ENCODE peak calls at places on chromosomes 3 and 15, in six cellular contexts. One of them, this sample, is unnamed.

GRCh38 chr15:36175181-36175750 is 404.2 kb upstream of the CDIN1 start:
- DNase-seq in CD4-positive, alpha-beta T cell: no peak
- DNase-seq in CD14-positive monocyte: no peak
- DNase-seq in NB4: no peak
- DNase-seq in foreskin fibroblast: no peak
- DNase-seq in endothelial cell: no peak
- DNase-seq in this sample: no peak

GRCh38 chr3:115922681-115923347 is 299.5 kb downstream of the GAP43 start:
- DNase-seq in CD4-positive, alpha-beta T cell: no peak
- DNase-seq in CD14-positive monocyte: no peak
- DNase-seq in NB4: peak
- DNase-seq in foreskin fibroblast: peak
- DNase-seq in endothelial cell: peak
- DNase-seq in this sample: peak

GRCh38 chr3:105402287-105402801 is 35.6 kb downstream of the ALCAM start:
- DNase-seq in CD4-positive, alpha-beta T cell: no peak
- DNase-seq in CD14-positive monocyte: no peak
- DNase-seq in NB4: no peak
- DNase-seq in foreskin fibroblast: no peak
- DNase-seq in endothelial cell: no peak
- DNase-seq in this sample: peak

GRCh38 chr3:139523166-139523565 is 16.4 kb downstream of the RBP1 start:
- DNase-seq in CD4-positive, alpha-beta T cell: no peak
- DNase-seq in CD14-positive monocyte: no peak
- DNase-seq in NB4: no peak
- DNase-seq in foreskin fibroblast: no peak
- DNase-seq in endothelial cell: no peak
- DNase-seq in this sample: no peak

GRCh38 chr3:127351350-127351749 is 63.5 kb upstream of the PRR20G start:
- DNase-seq in CD4-positive, alpha-beta T cell: no peak
- DNase-seq in CD14-positive monocyte: no peak
- DNase-seq in NB4: no peak
- DNase-seq in foreskin fibroblast: no peak
- DNase-seq in endothelial cell: no peak
- DNase-seq in this sample: no peak

GRCh38 chr3:141049681-141050080 is 1.5 kb upstream of the SPSB4 start:
- DNase-seq in CD4-positive, alpha-beta T cell: no peak
- DNase-seq in CD14-positive monocyte: no peak
- DNase-seq in NB4: peak
- DNase-seq in foreskin fibroblast: no peak
- DNase-seq in endothelial cell: peak
- DNase-seq in this sample: no peak

GRCh38 chr15:61889706-61890105 is 170.5 kb downstream of the VPS13C start:
- DNase-seq in CD4-positive, alpha-beta T cell: no peak
- DNase-seq in CD14-positive monocyte: no peak
- DNase-seq in NB4: no peak
- DNase-seq in foreskin fibroblast: no peak
- DNase-seq in endothelial cell: no peak
- DNase-seq in this sample: no peak

GRCh38 chr15:70423267-70423666 is 325.6 kb upstream of the TLE3 start:
- DNase-seq in CD4-positive, alpha-beta T cell: no peak
- DNase-seq in CD14-positive monocyte: no peak
- DNase-seq in NB4: no peak
- DNase-seq in foreskin fibroblast: no peak
- DNase-seq in endothelial cell: no peak
- DNase-seq in this sample: no peak

GRCh38 chr15:63000706-63001105 is 41.8 kb upstream of the TPM1 start:
- DNase-seq in CD4-positive, alpha-beta T cell: no peak
- DNase-seq in CD14-positive monocyte: no peak
- DNase-seq in NB4: no peak
- DNase-seq in foreskin fibroblast: no peak
- DNase-seq in endothelial cell: no peak
- DNase-seq in this sample: no peak

GRCh38 chr3:162491957-162492356 is 995.3 kb downstream of the OTOL1 start:
- DNase-seq in CD4-positive, alpha-beta T cell: no peak
- DNase-seq in CD14-positive monocyte: no peak
- DNase-seq in NB4: no peak
- DNase-seq in foreskin fibroblast: peak
- DNase-seq in endothelial cell: no peak
- DNase-seq in this sample: no peak

GRCh38 chr3:168249539-168250414 is 154.1 kb upstream of the GOLIM4 start:
- DNase-seq in CD4-positive, alpha-beta T cell: no peak
- DNase-seq in CD14-positive monocyte: peak
- DNase-seq in NB4: peak
- DNase-seq in foreskin fibroblast: peak
- DNase-seq in endothelial cell: peak
- DNase-seq in this sample: peak

GRCh38 chr15:68317281-68318007 is 39.9 kb downstream of the FEM1B start:
- DNase-seq in CD4-positive, alpha-beta T cell: no peak
- DNase-seq in CD14-positive monocyte: peak
- DNase-seq in NB4: no peak
- DNase-seq in foreskin fibroblast: no peak
- DNase-seq in endothelial cell: no peak
- DNase-seq in this sample: no peak

GRCh38 chr15:33098082-33099058 is 96.1 kb downstream of the FMN1 start:
- DNase-seq in CD4-positive, alpha-beta T cell: no peak
- DNase-seq in CD14-positive monocyte: no peak
- DNase-seq in NB4: peak
- DNase-seq in foreskin fibroblast: peak
- DNase-seq in endothelial cell: no peak
- DNase-seq in this sample: peak

GRCh38 chr3:48856469-48856868 is 8.8 kb upstream of the PRKAR2A start:
- DNase-seq in CD4-positive, alpha-beta T cell: no peak
- DNase-seq in CD14-positive monocyte: no peak
- DNase-seq in NB4: no peak
- DNase-seq in foreskin fibroblast: no peak
- DNase-seq in endothelial cell: no peak
- DNase-seq in this sample: no peak

GRCh38 chr3:135965129-135965505 is 411 bp upstream of the PPP2R3A start:
- DNase-seq in CD4-positive, alpha-beta T cell: no peak
- DNase-seq in CD14-positive monocyte: no peak
- DNase-seq in NB4: no peak
- DNase-seq in foreskin fibroblast: no peak
- DNase-seq in endothelial cell: no peak
- DNase-seq in this sample: no peak

GRCh38 chr15:40293905-40294895 is 11.3 kb upstream of the ANKRD63 start:
- DNase-seq in CD4-positive, alpha-beta T cell: no peak
- DNase-seq in CD14-positive monocyte: no peak
- DNase-seq in NB4: no peak
- DNase-seq in foreskin fibroblast: no peak
- DNase-seq in endothelial cell: no peak
- DNase-seq in this sample: no peak

GRCh38 chr3:127035672-127036071 is 52.8 kb downstream of the PLXNA1 start:
- DNase-seq in CD4-positive, alpha-beta T cell: no peak
- DNase-seq in CD14-positive monocyte: peak
- DNase-seq in NB4: no peak
- DNase-seq in foreskin fibroblast: peak
- DNase-seq in endothelial cell: no peak
- DNase-seq in this sample: peak

GRCh38 chr3:14434105-14434504 is 31.7 kb downstream of the SLC6A6 start:
- DNase-seq in CD4-positive, alpha-beta T cell: no peak
- DNase-seq in CD14-positive monocyte: peak
- DNase-seq in NB4: no peak
- DNase-seq in foreskin fibroblast: peak
- DNase-seq in endothelial cell: no peak
- DNase-seq in this sample: peak

GRCh38 chr15:29117778-29118177 is 151.8 kb downstream of the NSMCE3 start:
- DNase-seq in CD4-positive, alpha-beta T cell: no peak
- DNase-seq in CD14-positive monocyte: no peak
- DNase-seq in NB4: no peak
- DNase-seq in foreskin fibroblast: no peak
- DNase-seq in endothelial cell: no peak
- DNase-seq in this sample: no peak

GRCh38 chr15:29113336-29114276 is 156.0 kb downstream of the NSMCE3 start:
- DNase-seq in CD4-positive, alpha-beta T cell: no peak
- DNase-seq in CD14-positive monocyte: no peak
- DNase-seq in NB4: no peak
- DNase-seq in foreskin fibroblast: no peak
- DNase-seq in endothelial cell: no peak
- DNase-seq in this sample: no peak

GRCh38 chr15:29114277-29115092 is 155.1 kb downstream of the NSMCE3 start:
- DNase-seq in CD4-positive, alpha-beta T cell: no peak
- DNase-seq in CD14-positive monocyte: no peak
- DNase-seq in NB4: no peak
- DNase-seq in foreskin fibroblast: no peak
- DNase-seq in endothelial cell: no peak
- DNase-seq in this sample: no peak

GRCh38 chr15:29116970-29117700 is 152.5 kb downstream of the NSMCE3 start:
- DNase-seq in CD4-positive, alpha-beta T cell: no peak
- DNase-seq in CD14-positive monocyte: no peak
- DNase-seq in NB4: no peak
- DNase-seq in foreskin fibroblast: no peak
- DNase-seq in endothelial cell: no peak
- DNase-seq in this sample: no peak

DNA sequence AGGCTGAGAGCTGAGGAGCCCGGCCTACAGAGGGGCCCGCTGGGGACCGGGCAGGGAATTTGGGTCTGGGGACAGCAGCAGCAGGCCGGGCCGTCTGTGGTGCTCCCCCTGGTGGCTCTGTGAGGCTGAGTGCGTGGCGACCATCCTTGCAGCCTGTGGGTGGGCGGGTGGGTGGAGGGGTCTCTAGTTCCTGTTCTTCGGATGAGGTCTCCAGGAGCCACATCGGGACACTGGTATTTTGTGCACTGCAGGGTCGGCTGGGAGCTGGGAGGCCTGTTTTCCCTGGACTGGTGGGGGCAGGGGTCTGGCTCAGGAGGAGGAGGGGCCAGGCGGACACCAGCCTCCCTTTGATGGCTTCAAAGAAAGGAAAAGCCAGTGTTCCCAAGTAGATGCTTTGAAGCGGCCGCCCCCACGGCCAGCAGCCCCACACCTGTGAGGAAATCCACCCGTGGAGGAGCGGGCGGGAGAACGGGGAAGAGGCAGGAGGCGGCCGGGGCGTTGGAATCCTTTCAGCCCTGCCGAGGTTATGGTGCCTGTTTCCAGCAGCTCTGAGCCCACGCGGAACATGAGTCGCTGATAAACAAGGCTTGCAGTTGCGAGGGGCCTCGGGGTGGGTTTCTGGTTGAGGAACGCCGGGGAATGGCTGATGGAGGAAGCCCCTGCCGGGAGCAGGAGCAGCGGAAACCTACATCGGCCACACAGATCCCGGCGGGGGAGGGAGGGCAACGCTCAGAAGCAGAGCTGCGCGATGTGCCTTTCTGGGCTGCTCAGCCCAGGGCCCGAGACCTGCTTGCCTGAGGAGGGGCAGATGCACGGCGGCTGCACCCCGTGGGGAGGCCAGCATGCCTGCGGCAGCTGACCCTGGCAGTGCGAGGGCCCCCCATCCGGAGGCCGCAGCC is 154.3 kb downstream of the NSMCE3 start:
- DNase-seq in CD4-positive, alpha-beta T cell: no peak
- DNase-seq in CD14-positive monocyte: no peak
- DNase-seq in NB4: no peak
- DNase-seq in foreskin fibroblast: peak
- DNase-seq in endothelial cell: peak
- DNase-seq in this sample: no peak
- TF ChIP-seq CTCF in CD4-positive, alpha-beta T cell: peak
- TF ChIP-seq CTCF in CD14-positive monocyte: no peak
- TF ChIP-seq CTCF in NB4: peak
- TF ChIP-seq CTCF in foreskin fibroblast: peak
- TF ChIP-seq CTCF in endothelial cell: peak
- TF ChIP-seq CTCF in this sample: peak

GRCh38 chr3:41448396-41448795 is 249.1 kb downstream of the CTNNB1 start:
- DNase-seq in CD4-positive, alpha-beta T cell: no peak
- DNase-seq in CD14-positive monocyte: no peak
- DNase-seq in NB4: no peak
- DNase-seq in foreskin fibroblast: no peak
- DNase-seq in endothelial cell: no peak
- DNase-seq in this sample: no peak
- TF ChIP-seq CTCF in CD4-positive, alpha-beta T cell: no peak
- TF ChIP-seq CTCF in CD14-positive monocyte: no peak
- TF ChIP-seq CTCF in NB4: no peak
- TF ChIP-seq CTCF in foreskin fibroblast: no peak
- TF ChIP-seq CTCF in endothelial cell: no peak
- TF ChIP-seq CTCF in this sample: no peak

GRCh38 chr15:65101418-65101890 is 13.5 kb downstream of the UBAP1L start:
- DNase-seq in CD4-positive, alpha-beta T cell: peak
- DNase-seq in CD14-positive monocyte: no peak
- DNase-seq in NB4: peak
- DNase-seq in foreskin fibroblast: peak
- DNase-seq in endothelial cell: peak
- DNase-seq in this sample: peak

GRCh38 chr15:65102912-65103311 is 12.1 kb downstream of the UBAP1L start:
- DNase-seq in CD4-positive, alpha-beta T cell: no peak
- DNase-seq in CD14-positive monocyte: no peak
- DNase-seq in NB4: no peak
- DNase-seq in foreskin fibroblast: no peak
- DNase-seq in endothelial cell: no peak
- DNase-seq in this sample: no peak

GRCh38 chr15:65100427-65100826 is 14.6 kb downstream of the UBAP1L start:
- DNase-seq in CD4-positive, alpha-beta T cell: no peak
- DNase-seq in CD14-positive monocyte: no peak
- DNase-seq in NB4: no peak
- DNase-seq in foreskin fibroblast: no peak
- DNase-seq in endothelial cell: no peak
- DNase-seq in this sample: no peak

GRCh38 chr15:65099336-65099735 is 15.7 kb downstream of the UBAP1L start:
- DNase-seq in CD4-positive, alpha-beta T cell: no peak
- DNase-seq in CD14-positive monocyte: no peak
- DNase-seq in NB4: no peak
- DNase-seq in foreskin fibroblast: no peak
- DNase-seq in endothelial cell: no peak
- DNase-seq in this sample: no peak

DNA sequence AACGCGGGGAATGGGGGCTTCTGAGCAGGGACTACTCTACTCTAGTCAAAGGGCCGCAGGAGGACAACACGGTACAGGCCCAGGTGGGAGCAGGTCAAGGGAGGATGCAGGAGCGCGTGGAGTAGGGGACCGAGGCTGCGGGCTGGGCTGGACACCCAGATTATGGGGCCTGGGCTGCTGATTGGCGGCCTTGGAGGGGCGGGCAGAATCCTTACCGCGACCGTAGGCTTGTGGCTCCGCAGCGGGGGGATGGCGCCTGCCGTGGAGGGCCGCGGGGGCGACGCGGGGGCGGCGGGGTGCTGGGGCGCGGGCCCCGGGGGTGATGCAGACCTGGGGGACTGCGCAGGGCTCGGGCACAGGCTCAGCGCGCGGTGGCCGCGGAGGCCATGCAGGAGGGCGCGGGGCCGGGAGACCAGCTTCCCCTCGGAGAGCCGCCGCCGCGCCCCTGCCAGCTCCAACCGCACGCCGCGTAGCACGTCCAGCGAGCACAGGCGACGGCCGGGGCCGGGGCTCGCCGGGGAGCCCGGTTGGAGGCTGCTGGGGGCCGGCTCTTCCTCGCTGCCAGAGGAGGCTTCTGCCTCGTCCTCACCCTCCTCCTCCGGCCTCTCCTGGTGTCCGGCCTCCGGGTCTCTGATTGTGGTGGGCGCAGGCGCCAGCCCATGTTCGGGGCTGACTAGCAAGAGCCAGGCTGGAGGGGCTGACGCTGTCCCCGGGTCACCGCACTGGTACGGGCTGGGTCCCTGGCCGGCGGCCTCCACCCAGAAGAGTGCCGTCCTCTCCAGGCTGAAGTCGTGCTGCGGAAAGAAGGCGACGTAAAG is 12.9 kb downstream of the UBAP1L start:
- DNase-seq in CD4-positive, alpha-beta T cell: no peak
- DNase-seq in CD14-positive monocyte: no peak
- DNase-seq in NB4: no peak
- DNase-seq in foreskin fibroblast: no peak
- DNase-seq in endothelial cell: peak
- DNase-seq in this sample: no peak
- TF ChIP-seq CTCF in CD4-positive, alpha-beta T cell: no peak
- TF ChIP-seq CTCF in CD14-positive monocyte: peak
- TF ChIP-seq CTCF in NB4: no peak
- TF ChIP-seq CTCF in foreskin fibroblast: no peak
- TF ChIP-seq CTCF in endothelial cell: no peak
- TF ChIP-seq CTCF in this sample: peak

GRCh38 chr3:46360904-46361303 is 7.0 kb downstream of the CCR2 start:
- DNase-seq in CD4-positive, alpha-beta T cell: no peak
- DNase-seq in CD14-positive monocyte: peak
- DNase-seq in NB4: peak
- DNase-seq in foreskin fibroblast: peak
- DNase-seq in endothelial cell: no peak
- DNase-seq in this sample: no peak
- TF ChIP-seq CTCF in CD4-positive, alpha-beta T cell: no peak
- TF ChIP-seq CTCF in CD14-positive monocyte: peak
- TF ChIP-seq CTCF in NB4: no peak
- TF ChIP-seq CTCF in foreskin fibroblast: no peak
- TF ChIP-seq CTCF in endothelial cell: no peak
- TF ChIP-seq CTCF in this sample: no peak